ENCODE peak calls at places on chromosomes 11 and 22, in five cellular contexts. O is keratinocyte, F is colonic mucosa, N is IMR-90, J is neuronal stem cell. U is an unnamed sample.

GRCh38 chr11:66981976-66982578 is 7.0 kb downstream of the C11orf86 start:
- DNase-seq in O (no peak), F (peak), N (peak), J (no peak), U (peak)

GRCh38 chr11:1387961-1388762 is 1.6 kb upstream of the BRSK2 start:
- DNase-seq in O (no peak), F (no peak), N (no peak), J (no peak), U (no peak)

GRCh38 chr11:45413156-45413833 is 127.2 kb upstream of the SYT13 start:
- DNase-seq in O (no peak), F (no peak), N (no peak), J (no peak), U (no peak)

GRCh38 chr22:19986011-19986409 is 30.6 kb downstream of the ARVCF start:
- DNase-seq in O (no peak), F (no peak), N (no peak), J (no peak), U (no peak)

GRCh38 chr11:66892926-66893325 is 36.1 kb downstream of the LRFN4 start:
- DNase-seq in O (no peak), F (no peak), N (peak), J (no peak), U (peak)

GRCh38 chr22:29152045-29152380 is 53.7 kb upstream of the EMID1 start:
- DNase-seq in O (no peak), F (no peak), N (no peak), J (no peak), U (no peak)

GRCh38 chr11:70133771-70134170 is 55.7 kb downstream of the ANO1 start:
- DNase-seq in O (no peak), F (no peak), N (no peak), J (no peak), U (no peak)

GRCh38 chr22:22702159-22702873 is 57.9 kb downstream of the GGTLC2 start:
- DNase-seq in O (no peak), F (peak), N (no peak), J (no peak), U (no peak)

GRCh38 chr22:33806191-33806590 is 114.1 kb downstream of the LARGE1 start:
- DNase-seq in O (no peak), F (no peak), N (peak), J (no peak), U (no peak)

GRCh38 chr11:68135161-68135560 is 14.0 kb upstream of the CHKA start:
- DNase-seq in O (no peak), F (no peak), N (no peak), J (no peak), U (no peak)

GRCh38 chr11:13207665-13208594 is 69.7 kb upstream of the BMAL1 start:
- DNase-seq in O (no peak), F (peak), N (peak), J (no peak), U (peak)

GRCh38 chr11:88340366-88340930 is 2.9 kb upstream of the CTSC start:
- DNase-seq in O (no peak), F (no peak), N (peak), J (no peak), U (no peak)

GRCh38 chr22:42906605-42907338 is 49.7 kb upstream of the ARFGAP3 start:
- DNase-seq in O (no peak), F (no peak), N (peak), J (no peak), U (peak)

GRCh38 chr22:26673485-26673884 is 16.1 kb downstream of the MIAT start:
- DNase-seq in O (peak), F (peak), N (no peak), J (no peak), U (peak)

GRCh38 chr11:111455291-111456085 is 56.7 kb downstream of the BTG4 start:
- DNase-seq in O (no peak), F (no peak), N (no peak), J (no peak), U (no peak)

GRCh38 chr11:61754534-61755482 is 2.4 kb downstream of the MYRF start:
- DNase-seq in O (no peak), F (no peak), N (peak), J (no peak), U (peak)

GRCh38 chr11:119974051-119974450 is 163.9 kb downstream of the TRIM29 start:
- DNase-seq in O (no peak), F (no peak), N (no peak), J (no peak), U (no peak)

GRCh38 chr11:31069447-31070205 is 299.9 kb downstream of the DCDC1 start:
- DNase-seq in O (no peak), F (no peak), N (no peak), J (no peak), U (peak)

GRCh38 chr11:119030329-119031047 is at the start of gene SLC37A4:
- DNase-seq in O (peak), F (peak), N (peak), J (peak), U (peak)

GRCh38 chr11:76605338-76606074 is 65.0 kb downstream of the LRRC32 start:
- DNase-seq in O (no peak), F (peak), N (no peak), J (no peak), U (no peak)

GRCh38 chr11:91922846-91923245 is 301.8 kb upstream of the FAT3 start:
- DNase-seq in O (no peak), F (no peak), N (no peak), J (no peak), U (no peak)

GRCh38 chr22:31029276-31029675 is 51.8 kb upstream of the SMTN start:
- DNase-seq in O (no peak), F (no peak), N (no peak), J (no peak), U (no peak)

GRCh38 chr11:81237139-81237538 is 1496.5 kb downstream of the FAM181B start:
- DNase-seq in O (no peak), F (peak), N (peak), J (peak), U (peak)

GRCh38 chr11:40797981-40798380 is 661.5 kb downstream of the LRRC4C start:
- DNase-seq in O (no peak), F (no peak), N (no peak), J (no peak), U (peak)

GRCh38 chr22:36197065-36197440 is 4.6 kb downstream of the APOL4 start:
- DNase-seq in O (no peak), F (no peak), N (peak), J (peak), U (peak)

GRCh38 chr22:47150426-47150825 is 388.0 kb downstream of the TBC1D22A start:
- DNase-seq in O (no peak), F (no peak), N (no peak), J (no peak), U (no peak)

GRCh38 chr11:78149646-78150045 is 10.2 kb upstream of the ALG8 start:
- DNase-seq in O (no peak), F (no peak), N (peak), J (no peak), U (peak)

GRCh38 chr11:71452354-71453020 is 516 bp upstream of the NADSYN1 start:
- DNase-seq in O (peak), F (peak), N (peak), J (no peak), U (peak)
- H3K9ac ChIP-seq in O (peak), F (peak), N (no peak), J (no peak), U (no peak)

GRCh38 chr22:27885977-27886842 is 32.8 kb downstream of the PITPNB start:
- DNase-seq in O (no peak), F (peak), N (peak), J (peak), U (peak)
- H3K9ac ChIP-seq in O (no peak), F (no peak), N (peak), J (no peak), U (no peak)

DNA sequence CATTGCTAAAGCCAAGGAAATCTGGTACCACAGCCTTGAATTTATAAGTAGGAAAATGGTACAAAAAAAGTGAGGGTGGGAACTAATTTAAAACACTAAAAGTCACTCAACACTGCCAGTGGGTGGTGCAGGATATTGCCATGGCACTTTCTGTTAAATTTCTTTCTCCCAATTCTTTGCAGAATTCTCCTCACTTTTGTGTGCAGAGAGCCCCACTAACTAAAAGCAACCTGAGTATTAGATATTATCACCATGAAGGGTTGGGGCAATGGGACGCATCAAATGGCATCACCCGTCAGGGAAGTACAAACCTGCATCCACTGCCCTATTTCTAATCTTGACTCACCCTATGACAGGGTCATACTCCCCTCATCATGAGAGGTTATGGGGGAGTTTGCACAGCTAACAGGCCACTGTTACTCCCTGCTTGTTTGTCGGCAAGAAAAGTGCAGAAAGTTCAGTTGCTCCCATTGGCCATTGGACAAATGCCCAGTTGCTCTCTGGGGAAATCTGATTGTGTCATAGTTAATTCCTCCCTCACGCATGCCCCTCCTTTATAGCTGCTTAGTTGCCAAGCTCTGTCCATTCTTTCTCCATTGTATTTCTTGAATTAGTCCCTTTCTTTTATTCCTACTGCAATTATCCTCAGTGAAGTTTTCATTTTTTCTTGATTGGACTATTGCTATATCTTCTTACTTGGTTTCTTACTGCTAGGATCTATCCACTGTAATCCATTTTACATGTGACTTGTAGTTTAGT is 93.8 kb upstream of the BLID start:
- DNase-seq in O (no peak), F (peak), N (peak), J (no peak), U (peak)
- H3K9ac ChIP-seq in O (no peak), F (no peak), N (peak), J (no peak), U (no peak)

DNA sequence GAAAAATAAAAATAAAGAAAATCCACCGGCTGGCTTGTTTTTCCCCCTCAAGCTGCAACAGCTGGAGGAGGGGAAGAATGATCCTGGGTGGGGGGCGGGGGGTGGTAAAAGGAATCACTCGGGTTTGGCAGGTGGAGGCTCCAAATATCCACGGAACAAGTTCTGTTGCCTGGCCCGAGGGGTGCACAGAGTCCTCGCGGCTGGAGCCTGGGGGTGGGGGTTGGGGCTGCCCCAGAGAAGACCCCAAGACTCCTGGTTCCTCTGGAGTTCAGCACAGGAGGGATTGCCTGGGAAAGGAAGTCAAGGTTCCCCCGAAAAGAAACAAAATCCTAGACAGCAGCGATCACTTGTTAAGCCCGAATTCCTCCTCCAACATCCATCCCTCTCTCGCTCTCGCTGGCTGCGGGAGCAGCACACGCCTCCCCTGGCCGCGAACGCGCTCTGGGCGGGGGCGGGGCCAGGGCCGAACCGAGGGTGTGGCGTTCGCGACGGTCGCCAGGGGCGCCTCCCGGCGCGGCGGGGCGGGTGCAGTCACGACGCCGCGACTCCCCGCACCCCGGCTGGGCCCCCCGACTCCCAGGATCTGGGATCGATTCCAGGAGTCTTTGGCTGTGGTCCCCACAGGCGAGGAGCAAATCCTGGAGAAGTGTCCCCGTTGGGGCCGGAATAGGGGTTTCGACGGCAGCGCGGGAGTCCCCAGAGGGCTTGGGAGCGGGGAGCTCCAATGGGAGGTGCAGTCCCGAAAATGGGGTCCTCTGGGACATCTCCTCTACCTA is at the start of gene KCNA4:
- DNase-seq in O (no peak), F (no peak), N (no peak), J (peak), U (no peak)
- H3K9ac ChIP-seq in O (no peak), F (no peak), N (no peak), J (peak), U (no peak)

GRCh38 chr22:21666786-21667185 is 974 bp downstream of the PPIL2 start:
- DNase-seq in O (no peak), F (no peak), N (no peak), J (no peak), U (no peak)
- H3K9ac ChIP-seq in O (peak), F (no peak), N (no peak), J (no peak), U (no peak)